ENCODE peak calls at places on chromosomes 5 and 9, in six cellular contexts. I is hepatocyte, W is RWPE1, G is WTC11, M is AG04450, F is bronchial epithelial cell. Z is an unnamed sample.

GRCh38 chr5:154370730-154371334 is 75.0 kb upstream of the SAP30L start:
- DNase-seq in I (no peak), W (no peak), G (no peak), M (no peak), F (no peak), Z (no peak)

GRCh38 chr5:140261403-140262171 is 41.3 kb downstream of the PFDN1 start:
- DNase-seq in I (peak; percentile 88), W (peak; percentile 97), G (no peak), M (peak; percentile 72), F (peak; percentile 90), Z (peak; percentile 95)

GRCh38 chr5:10607666-10608442 is 44.0 kb downstream of the ANKRD33B start:
- DNase-seq in I (peak; percentile 61), W (no peak), G (no peak), M (no peak), F (no peak), Z (peak; percentile 54)

GRCh38 chr5:170195876-170196275 is 36.9 kb upstream of the C5orf58 start:
- DNase-seq in I (no peak), W (no peak), G (no peak), M (no peak), F (no peak), Z (no peak)

GRCh38 chr9:20683351-20684034 is 566 bp upstream of the FOCAD start:
- DNase-seq in I (peak; percentile 81), W (peak; percentile 13), G (no peak), M (no peak), F (peak; percentile 71), Z (peak; percentile 31)

GRCh38 chr5:123754903-123755302 is 242.9 kb downstream of the CSNK1G3 start:
- DNase-seq in I (no peak), W (no peak), G (no peak), M (no peak), F (no peak), Z (no peak)

GRCh38 chr5:127705120-127705892 is 2.1 kb downstream of the CCDC192 start:
- DNase-seq in I (peak; percentile 54), W (peak; percentile 73), G (no peak), M (peak; percentile 44), F (peak; percentile 62), Z (peak; percentile 87)

GRCh38 chr9:20500101-20500500 is 122.2 kb downstream of the MLLT3 start:
- DNase-seq in I (no peak), W (no peak), G (no peak), M (no peak), F (no peak), Z (no peak)

GRCh38 chr5:10695055-10695649 is 65.9 kb downstream of the DAP start:
- DNase-seq in I (peak; percentile 81), W (peak; percentile 82), G (peak; percentile 67), M (no peak), F (peak; percentile 62), Z (peak; percentile 79)

GRCh38 chr5:143110591-143110990 is 292.9 kb downstream of the NR3C1 start:
- DNase-seq in I (no peak), W (no peak), G (no peak), M (no peak), F (peak; percentile 8), Z (no peak)

GRCh38 chr5:127358782-127359181 is 68.2 kb downstream of the MEGF10 start:
- DNase-seq in I (no peak), W (no peak), G (no peak), M (no peak), F (peak; percentile 13), Z (peak; percentile 59)

GRCh38 chr5:115579747-115580173 is 22.5 kb downstream of the TICAM2 start:
- DNase-seq in I (no peak), W (peak; percentile 44), G (no peak), M (no peak), F (peak; percentile 64), Z (peak; percentile 43)

GRCh38 chr9:5532301-5532700 is 22.0 kb downstream of the PDCD1LG2 start:
- DNase-seq in I (no peak), W (no peak), G (no peak), M (no peak), F (no peak), Z (no peak)

GRCh38 chr9:113579270-113580040 is 115.9 kb downstream of the RGS3 start:
- DNase-seq in I (no peak), W (no peak), G (no peak), M (no peak), F (no peak), Z (no peak)

GRCh38 chr9:121651295-121652036 is at the start of gene DAB2IP:
- DNase-seq in I (peak; percentile 90), W (no peak), G (peak; percentile 77), M (no peak), F (no peak), Z (peak; percentile 39)

GRCh38 chr9:32942755-32943460 is 58.5 kb downstream of the APTX start:
- DNase-seq in I (no peak), W (no peak), G (no peak), M (no peak), F (no peak), Z (no peak)

GRCh38 chr5:122442938-122443337 is 130.9 kb downstream of the SNCAIP start:
- DNase-seq in I (no peak), W (no peak), G (no peak), M (no peak), F (no peak), Z (no peak)

GRCh38 chr5:108258001-108258400 is 123.9 kb downstream of the FBXL17 start:
- DNase-seq in I (no peak), W (no peak), G (no peak), M (no peak), F (no peak), Z (no peak)

GRCh38 chr9:124216474-124217176 is 41.1 kb upstream of the NEK6 start:
- DNase-seq in I (no peak), W (no peak), G (no peak), M (no peak), F (no peak), Z (no peak)

GRCh38 chr5:16902846-16903245 is 33.2 kb downstream of the MYO10 start:
- DNase-seq in I (peak; percentile 57), W (peak; percentile 73), G (no peak), M (no peak), F (peak; percentile 68), Z (peak; percentile 64)

GRCh38 chr9:81529556-81530193 is 159.7 kb downstream of the TLE1 start:
- DNase-seq in I (peak; percentile 41), W (peak; percentile 88), G (no peak), M (no peak), F (peak; percentile 89), Z (peak; percentile 84)

GRCh38 chr5:77066823-77067442 is 20.2 kb downstream of the ZBED3 start:
- DNase-seq in I (no peak), W (no peak), G (no peak), M (peak; percentile 62), F (peak; percentile 40), Z (peak; percentile 48)

GRCh38 chr5:148372883-148373282 is 10.9 kb upstream of the FBXO38 start:
- DNase-seq in I (no peak), W (no peak), G (no peak), M (no peak), F (peak; percentile 67), Z (no peak)

GRCh38 chr5:74067748-74068541 is 441.9 kb downstream of the ARHGEF28 start:
- DNase-seq in I (no peak), W (peak; percentile 73), G (no peak), M (no peak), F (peak; percentile 42), Z (peak; percentile 72)

GRCh38 chr9:9177081-9177480 is 1377.5 kb upstream of the DMAC1 start:
- DNase-seq in I (no peak), W (no peak), G (no peak), M (no peak), F (no peak), Z (no peak)

GRCh38 chr5:37197340-37198050 is 51.7 kb downstream of the CPLANE1 start:
- DNase-seq in I (no peak), W (no peak), G (no peak), M (no peak), F (no peak), Z (no peak)

GRCh38 chr9:123406691-123407536 is 50.9 kb downstream of the CRB2 start:
- DNase-seq in I (no peak), W (no peak), G (no peak), M (no peak), F (no peak), Z (no peak)

GRCh38 chr5:68252678-68253520 is 37.3 kb downstream of the PIK3R1 start:
- DNase-seq in I (peak; percentile 82), W (peak; percentile 86), G (peak; percentile 67), M (peak; percentile 42), F (peak; percentile 60), Z (peak; percentile 66)

GRCh38 chr5:78300464-78301045 is 6.1 kb upstream of the AP3B1 start:
- DNase-seq in I (no peak), W (no peak), G (no peak), M (no peak), F (peak; percentile 25), Z (peak; percentile 38)

DNA sequence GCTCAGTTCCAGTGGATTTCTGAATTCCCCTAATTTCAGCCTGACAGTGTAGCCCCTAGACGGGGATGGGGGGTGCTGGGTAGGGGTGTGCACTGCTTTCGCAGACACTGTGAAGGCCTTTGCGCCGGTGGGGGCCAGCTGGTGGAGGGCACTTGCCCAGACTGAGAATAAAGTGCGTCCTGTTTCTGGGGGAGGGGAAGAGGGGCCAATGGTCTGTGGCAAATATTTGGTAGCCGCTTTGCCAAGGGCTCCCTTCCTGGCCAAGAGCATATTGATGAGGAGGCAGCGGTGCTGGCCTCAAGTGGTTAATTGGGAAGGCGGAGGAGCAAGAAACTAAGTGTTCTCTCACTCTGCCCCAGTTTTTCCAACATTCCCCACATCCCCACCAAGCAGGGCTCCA is 1.4 kb downstream of the CXCL14 start:
- DNase-seq in I (no peak), W (no peak), G (no peak), M (no peak), F (no peak), Z (no peak)
- TF ChIP-seq CTCF in I (no peak), W (no peak), G (no peak), M (no peak), F (no peak), Z (no peak)

GRCh38 chr5:173925449-173926071 is 37.4 kb downstream of the CPEB4 start:
- DNase-seq in I (peak; percentile 36), W (peak; percentile 36), G (peak; percentile 31), M (no peak), F (peak; percentile 51), Z (peak; percentile 77)
- TF ChIP-seq CTCF in I (peak; percentile 51), W (peak; percentile 55), G (no peak), M (peak; percentile 60), F (peak; percentile 51), Z (peak; percentile 66)

GRCh38 chr5:150613991-150614650 is 26.3 kb upstream of the SYNPO start:
- DNase-seq in I (no peak), W (no peak), G (peak; percentile 43), M (no peak), F (no peak), Z (no peak)
- TF ChIP-seq CTCF in I (peak; percentile 26), W (no peak), G (peak; percentile 39), M (no peak), F (peak; percentile 24), Z (peak; percentile 16)

GRCh38 chr5:103442756-103443155 is 119.8 kb downstream of the NUDT12 start:
- DNase-seq in I (no peak), W (no peak), G (no peak), M (no peak), F (no peak), Z (no peak)

GRCh38 chr5:103444333-103445038 is 118.1 kb downstream of the NUDT12 start:
- DNase-seq in I (peak; percentile 20), W (no peak), G (no peak), M (no peak), F (no peak), Z (no peak)

GRCh38 chr5:103439007-103439406 is 123.6 kb downstream of the NUDT12 start:
- DNase-seq in I (no peak), W (no peak), G (no peak), M (no peak), F (no peak), Z (no peak)

GRCh38 chr5:103445426-103446035 is 117.1 kb downstream of the NUDT12 start:
- DNase-seq in I (no peak), W (no peak), G (no peak), M (no peak), F (no peak), Z (no peak)

GRCh38 chr5:103441523-103441922 is 121.1 kb downstream of the NUDT12 start:
- DNase-seq in I (no peak), W (no peak), G (no peak), M (no peak), F (peak; percentile 7), Z (peak; percentile 4)
- TF ChIP-seq CTCF in I (no peak), W (no peak), G (peak; percentile 6), M (peak; percentile 15), F (peak; percentile 26), Z (no peak)

Z was measured in MCF 10A.